ENCODE peak calls at places on chromosome 12, in four cellular contexts. Y is psoas muscle, F is ovary, L is adrenal gland. R is an unnamed sample.
A peak's percentile ranks its signal among the peaks of the same experiment; 100 is the strongest.

GRCh38 chr12:23722655-23723054 is 226.8 kb downstream of the SOX5 start:
- DNase-seq in Y (no peak), F (no peak), L (no peak), R (no peak)

GRCh38 chr12:88127099-88127498 is 14.8 kb downstream of the CEP290 start:
- DNase-seq in Y (no peak), F (no peak), L (no peak), R (no peak)

GRCh38 chr12:70366581-70367267 is 634 bp downstream of the KCNMB4 start:
- DNase-seq in Y (peak; percentile 65), F (peak; percentile 45), L (peak; percentile 35), R (peak; percentile 39)

GRCh38 chr12:107326237-107326636 is 232.9 kb upstream of the CRY1 start:
- DNase-seq in Y (no peak), F (no peak), L (no peak), R (no peak)

GRCh38 chr12:132173135-132174014 is 29.1 kb downstream of the NOC4L start:
- DNase-seq in Y (peak; percentile 36), F (no peak), L (no peak), R (peak; percentile 14)

GRCh38 chr12:47075192-47076084 is 4.0 kb upstream of the PCED1B start:
- DNase-seq in Y (no peak), F (no peak), L (no peak), R (no peak)

GRCh38 chr12:45833401-45833800 is 103.9 kb downstream of the ARID2 start:
- DNase-seq in Y (no peak), F (no peak), L (no peak), R (no peak)

GRCh38 chr12:82040987-82041743 is 282.0 kb upstream of the PPFIA2 start:
- DNase-seq in Y (no peak), F (no peak), L (no peak), R (no peak)

GRCh38 chr12:100258127-100258526 is 8.8 kb downstream of the DEPDC4 start:
- DNase-seq in Y (no peak), F (no peak), L (no peak), R (no peak)

GRCh38 chr12:132062481-132062880 is 81.6 kb downstream of the DDX51 start:
- DNase-seq in Y (no peak), F (no peak), L (no peak), R (no peak)

GRCh38 chr12:106248849-106249371 is 1.1 kb upstream of the CKAP4 start:
- DNase-seq in Y (no peak), F (no peak), L (no peak), R (no peak)

GRCh38 chr12:99810718-99811593 is 163.4 kb downstream of the GARIN6 start:
- DNase-seq in Y (no peak), F (no peak), L (no peak), R (no peak)

GRCh38 chr12:10235761-10236631 is 23.3 kb downstream of the GABARAPL1 start:
- DNase-seq in Y (no peak), F (peak; percentile 34), L (no peak), R (no peak)

GRCh38 chr12:123063535-123063934 is 83.1 kb downstream of the ARL6IP4 start:
- DNase-seq in Y (peak; percentile 23), F (no peak), L (no peak), R (no peak)

GRCh38 chr12:119869720-119870119 is 7.4 kb downstream of the CIT start:
- DNase-seq in Y (peak; percentile 51), F (no peak), L (no peak), R (peak; percentile 6)

GRCh38 chr12:15846887-15847286 is 35.3 kb upstream of the STRAP start:
- DNase-seq in Y (no peak), F (no peak), L (no peak), R (no peak)

GRCh38 chr12:21526053-21526452 is at the start of gene SPX:
- DNase-seq in Y (no peak), F (no peak), L (no peak), R (no peak)

GRCh38 chr12:109760031-109760929 is 46.7 kb downstream of the FAM222A start:
- DNase-seq in Y (peak; percentile 41), F (peak; percentile 34), L (peak; percentile 87), R (peak; percentile 45)

GRCh38 chr12:57037264-57037663 is 12.7 kb downstream of the MYO1A start:
- DNase-seq in Y (no peak), F (no peak), L (no peak), R (no peak)

GRCh38 chr12:50617657-50618056 is 112.9 kb downstream of the DIP2B start:
- DNase-seq in Y (no peak), F (no peak), L (no peak), R (no peak)

GRCh38 chr12:53505086-53505485 is 2.2 kb downstream of the NPFF start:
- DNase-seq in Y (peak; percentile 77), F (no peak), L (peak; percentile 88), R (no peak)

GRCh38 chr12:7869137-7869536 is 3.6 kb downstream of the SLC2A14 start:
- DNase-seq in Y (no peak), F (no peak), L (no peak), R (no peak)

GRCh38 chr12:74602881-74603523 is 65.4 kb downstream of the ATXN7L3B start:
- DNase-seq in Y (no peak), F (no peak), L (no peak), R (no peak)

GRCh38 chr12:106897082-106897481 is 58.6 kb upstream of the TMEM263 start:
- DNase-seq in Y (no peak), F (no peak), L (peak; percentile 32), R (no peak)

GRCh38 chr12:99455350-99456037 is 192.1 kb upstream of the GARIN6 start:
- DNase-seq in Y (no peak), F (no peak), L (no peak), R (no peak)

GRCh38 chr12:75954076-75954475 is 77.5 kb downstream of the PHLDA1 start:
- DNase-seq in Y (no peak), F (no peak), L (peak; percentile 42), R (no peak)

GRCh38 chr12:121388421-121388981 is 11.4 kb upstream of the RNF34 start:
- DNase-seq in Y (no peak), F (no peak), L (no peak), R (no peak)

GRCh38 chr12:91004872-91005271 is at the start of gene EPYC:
- DNase-seq in Y (no peak), F (no peak), L (no peak), R (no peak)
- H3K4me3 ChIP-seq in Y (no peak within 1 kb of the TSS), F (no peak within 1 kb of the TSS), L (no peak within 1 kb of the TSS), R (no peak within 1 kb of the TSS)

DNA sequence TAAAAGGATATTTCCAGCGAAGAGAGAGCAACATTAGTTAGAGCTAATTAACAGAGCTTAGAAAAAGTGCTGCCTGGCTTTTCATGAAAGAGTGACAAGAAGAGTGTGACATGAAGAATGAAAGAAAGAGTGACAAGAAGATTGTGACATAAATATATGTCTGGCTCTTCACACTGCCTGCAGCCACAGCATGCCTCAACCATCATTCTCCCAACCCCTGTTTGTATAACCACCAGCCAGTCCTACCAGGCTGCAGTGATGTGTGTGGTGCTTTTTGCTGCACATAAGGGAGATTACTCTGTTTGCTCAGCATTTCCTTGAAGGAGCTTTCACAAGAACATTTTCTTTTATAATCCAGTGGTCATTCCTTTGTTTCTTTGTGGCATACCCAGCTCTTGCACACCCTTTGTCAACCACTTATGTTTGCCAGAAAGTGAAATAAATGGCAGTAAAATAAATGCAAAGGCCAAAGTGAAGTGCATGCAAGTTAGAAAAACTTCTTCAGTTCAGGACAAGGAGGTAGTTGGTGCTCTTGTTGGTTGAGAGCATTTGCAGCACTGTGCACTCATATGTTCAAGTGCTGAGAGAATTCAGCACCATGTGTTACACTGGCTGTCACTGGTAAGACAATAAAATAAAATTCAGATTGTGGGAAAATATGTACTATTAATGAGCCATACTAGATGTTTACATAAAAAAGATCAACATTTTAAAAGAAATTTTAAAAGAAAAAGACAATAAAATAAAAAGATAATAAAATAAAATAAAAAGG is 50.6 kb downstream of the KIF21A start:
- DNase-seq in Y (no peak), F (no peak), L (no peak), R (peak; percentile 10)
- H3K4me1 ChIP-seq in Y (no peaks in the 10 kb centered on the region), F (no peaks in the 10 kb centered on the region), L (no peaks in the 10 kb centered on the region), R (no peaks in the 10 kb centered on the region)

GRCh38 chr12:92505373-92506340 is 197.1 kb upstream of the PLEKHG7 start:
- DNase-seq in Y (peak; percentile 62), F (peak; percentile 88), L (peak; percentile 52), R (peak; percentile 43)

GRCh38 chr12:92506891-92507290 is 195.9 kb upstream of the PLEKHG7 start:
- DNase-seq in Y (no peak), F (no peak), L (no peak), R (no peak)

GRCh38 chr12:92509156-92509758 is 193.5 kb upstream of the PLEKHG7 start:
- DNase-seq in Y (no peak), F (no peak), L (no peak), R (no peak)

GRCh38 chr12:92503977-92504966 is 198.5 kb upstream of the PLEKHG7 start:
- DNase-seq in Y (peak; percentile 52), F (peak; percentile 36), L (peak; percentile 31), R (peak; percentile 35)

DNA sequence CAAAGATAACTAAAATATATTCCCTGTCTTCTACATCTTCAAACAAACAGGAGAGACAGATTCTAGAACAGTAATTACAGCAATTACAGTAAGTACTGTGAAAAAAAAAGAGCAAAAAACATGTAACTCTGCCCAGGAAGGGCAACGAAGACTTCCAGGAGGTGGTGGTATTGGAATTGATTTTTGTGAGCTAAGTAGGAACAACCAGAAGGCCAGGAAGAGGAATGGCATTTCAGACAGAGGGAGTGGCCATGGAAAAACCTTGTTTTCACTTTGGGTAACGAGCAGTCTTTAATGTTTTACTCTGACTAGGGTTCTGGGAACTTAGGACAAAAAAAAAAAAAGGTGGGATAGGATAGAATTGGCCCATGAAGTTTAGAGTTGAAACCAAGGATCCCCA is 196.3 kb upstream of the PLEKHG7 start:
- DNase-seq in Y (no peak), F (no peak), L (no peak), R (no peak)
- TF ChIP-seq CTCF in Y (no peak), F (no peak), L (no peak), R (no peak)

GRCh38 chr12:27534765-27535161 is 10.8 kb downstream of the PPFIBP1 start:
- DNase-seq in Y (no peak), F (no peak), L (no peak), R (no peak)
- H3K4me3 ChIP-seq in Y (no peak overlapping the region), F (no peak overlapping the region), L (no peak overlapping the region), R (no peak overlapping the region)

GRCh38 chr12:65896743-65897142 is 72.5 kb downstream of the HMGA2 start:
- DNase-seq in Y (no peak), F (no peak), L (no peak), R (no peak)

GRCh38 chr12:65903680-65904403 is 79.6 kb downstream of the HMGA2 start:
- DNase-seq in Y (no peak), F (no peak), L (no peak), R (no peak)

GRCh38 chr12:65902504-65902903 is 78.2 kb downstream of the HMGA2 start:
- DNase-seq in Y (no peak), F (no peak), L (no peak), R (no peak)

GRCh38 chr12:65899289-65899688 is 75.0 kb downstream of the HMGA2 start:
- DNase-seq in Y (no peak), F (no peak), L (no peak), R (no peak)

DNA sequence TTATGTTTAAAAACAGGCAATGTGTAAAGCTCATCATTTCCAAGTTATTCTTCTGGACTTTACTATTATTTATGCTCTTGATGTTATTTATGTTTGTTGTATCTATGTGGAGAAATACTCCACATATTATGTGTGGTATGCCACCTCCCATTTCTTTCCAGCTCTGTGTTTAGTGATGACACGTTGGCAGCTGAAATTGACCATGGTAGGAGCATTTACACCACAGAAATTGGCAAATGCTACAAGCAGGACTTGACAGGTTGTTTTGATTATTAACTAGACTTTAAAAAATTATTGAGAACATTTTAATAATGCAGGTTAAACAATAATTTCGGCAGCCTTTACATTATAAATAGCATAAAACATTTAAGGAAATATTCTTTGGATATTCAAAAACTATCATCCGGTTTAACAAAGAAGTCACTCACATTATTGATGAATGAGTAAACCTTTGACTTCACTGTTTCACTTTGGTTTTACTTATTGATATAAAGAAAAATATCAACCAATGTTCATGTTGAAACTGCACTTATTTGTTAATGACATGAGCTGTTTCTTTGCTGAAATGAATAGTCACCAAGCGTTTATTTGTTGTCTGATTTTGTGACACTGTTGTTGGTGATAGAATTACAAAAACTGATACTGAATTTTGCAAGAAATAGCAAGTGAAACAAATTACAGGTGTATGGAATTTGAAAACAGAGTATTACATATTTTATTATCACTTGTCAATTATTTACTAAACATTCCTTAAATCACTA is 76.8 kb downstream of the HMGA2 start:
- DNase-seq in Y (no peak), F (no peak), L (no peak), R (no peak)
- H3K4me1 ChIP-seq in Y (no peaks in the 10 kb centered on the region), F (no peaks in the 10 kb centered on the region), L (no peaks in the 10 kb centered on the region), R (peaks cover 11% of the 10 kb centered on the region)